ENCODE peak calls at places on chromosomes 2 and 18, in five cellular contexts. K is T-helper 9 cell, M is AG08396, W is astrocyte, I is putamen. F is an unnamed sample.

GRCh38 chr2:218323526-218324472 is 31.5 kb upstream of the TMBIM1 start:
- DNase-seq in I (no peak), W (peak; percentile 32), M (peak; percentile 33), K (no peak), F (no peak)

GRCh38 chr18:59459352-59460059 is 100.4 kb upstream of the LMAN1 start:
- DNase-seq in M (peak; percentile 43), I (no peak), K (no peak), W (peak; percentile 35), F (no peak)

GRCh38 chr2:105934467-105934866 is 189.8 kb downstream of the NCK2 start:
- DNase-seq in M (no peak), I (no peak), W (no peak), K (peak; percentile 8), F (no peak)

GRCh38 chr2:144082777-144083176 is 437.1 kb downstream of the ZEB2 start:
- DNase-seq in W (no peak), M (no peak), K (no peak), I (no peak), F (no peak)

GRCh38 chr18:55586841-55587240 is 1.2 kb downstream of the TCF4 start:
- DNase-seq in M (peak; percentile 23), I (peak; percentile 39), W (peak; percentile 67), K (no peak), F (no peak)

GRCh38 chr2:23377772-23378171 is 7.2 kb upstream of the KLHL29 start:
- DNase-seq in K (no peak), W (no peak), I (no peak), M (no peak), F (no peak)

GRCh38 chr18:28961669-28962228 is 784.8 kb upstream of the CDH2 start:
- DNase-seq in W (no peak), I (no peak), K (no peak), M (peak; percentile 10), F (no peak)

GRCh38 chr2:21837561-21837960 is 713.8 kb downstream of the TDRD15 start:
- DNase-seq in I (no peak), W (no peak), M (no peak), K (no peak), F (no peak)

GRCh38 chr2:1774929-1775328 is 30.6 kb upstream of the PXDN start:
- DNase-seq in M (no peak), W (no peak), I (no peak), K (no peak), F (no peak)

GRCh38 chr2:105248316-105249070 is 7.0 kb downstream of the GPR45 start:
- DNase-seq in W (no peak), I (no peak), K (no peak), M (no peak), F (no peak)

GRCh38 chr2:68721482-68722071 is 13.0 kb upstream of the ARHGAP25 start:
- DNase-seq in I (no peak), M (no peak), W (peak; percentile 6), K (no peak), F (no peak)

GRCh38 chr18:23155537-23155936 is 20.3 kb downstream of the CABLES1 start:
- DNase-seq in M (no peak), K (no peak), I (no peak), W (no peak), F (no peak)

GRCh38 chr2:72932045-72932444 is 14.7 kb downstream of the EMX1 start:
- DNase-seq in W (peak; percentile 20), M (peak; percentile 51), I (no peak), K (no peak), F (no peak)

GRCh38 chr2:66587216-66587615 is 152.3 kb downstream of the MEIS1 start:
- DNase-seq in M (no peak), W (no peak), K (no peak), I (no peak), F (no peak)

GRCh38 chr2:191443446-191443845 is 198.2 kb downstream of the MYO1B start:
- DNase-seq in K (no peak), M (no peak), W (no peak), I (no peak), F (no peak)

GRCh38 chr2:159091981-159092380 is 123.5 kb downstream of the TANC1 start:
- DNase-seq in W (no peak), M (no peak), K (no peak), I (no peak), F (no peak)

F was measured in sigmoid colon.